ENCODE peak calls at places on chromosomes 4 and X, in four cellular contexts. O is K562, A is GM12878, Y is IMR-90. Z is an unnamed sample.

GRCh38 chr4:36037127-36037526 is 207.2 kb downstream of the ARAP2 start:
- DNase-seq in O (no peak), A (no peak), Y (no peak), Z (no peak)

GRCh38 chr4:86032476-86033022 is 327.3 kb downstream of the MAPK10 start:
- DNase-seq in O (no peak), A (no peak), Y (peak), Z (no peak)

GRCh38 chr4:102586644-102587021 is 85.5 kb downstream of the NFKB1 start:
- DNase-seq in O (no peak), A (peak), Y (no peak), Z (no peak)

GRCh38 chrX:96182366-96182765 is 502.3 kb upstream of the DIAPH2 start:
- DNase-seq in O (no peak), A (no peak), Y (peak), Z (peak)

GRCh38 chr4:144189121-144189520 is 48.6 kb upstream of the GYPA start:
- DNase-seq in O (no peak), A (no peak), Y (no peak), Z (no peak)

GRCh38 chr4:67721770-67722597 is 21.0 kb upstream of the UBA6 start:
- DNase-seq in O (no peak), A (no peak), Y (peak), Z (peak)

GRCh38 chr4:53196872-53197759 is 168.7 kb downstream of the SCFD2 start:
- DNase-seq in O (peak), A (peak), Y (peak), Z (peak)

GRCh38 chrX:15204130-15204751 is 65.6 kb downstream of the ASB9 start:
- DNase-seq in O (no peak), A (peak), Y (no peak), Z (no peak)

GRCh38 chr4:172850838-172851237 is 317.8 kb upstream of the GALNT7 start:
- DNase-seq in O (no peak), A (no peak), Y (peak), Z (peak)

GRCh38 chr4:60794372-60794771 is 405.8 kb upstream of the ADGRL3 start:
- DNase-seq in O (no peak), A (no peak), Y (no peak), Z (no peak)

DNA sequence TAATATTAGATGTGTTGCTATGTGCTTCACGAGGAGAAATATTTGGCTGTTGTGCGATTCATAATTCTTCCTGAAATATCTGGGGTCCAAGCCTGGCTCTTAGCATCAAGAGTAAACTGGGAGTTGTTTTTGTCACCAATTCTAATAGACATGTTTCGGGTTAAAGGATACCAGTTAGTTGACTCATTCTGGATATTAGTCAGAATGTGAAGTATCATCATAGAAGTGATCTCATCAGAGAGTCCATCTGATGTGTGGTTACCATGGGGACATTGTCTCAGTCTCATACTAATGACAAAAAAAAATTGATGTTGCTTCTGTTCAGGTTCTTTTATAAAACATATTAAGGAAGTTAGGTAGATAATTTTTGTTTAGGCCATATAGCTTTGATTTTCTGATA is 57.2 kb upstream of the MTMR1 start:
- DNase-seq in O (no peak), A (peak), Y (peak), Z (peak)
- TF ChIP-seq FOS in O (no peak), A (no peak), Y (peak), Z (peak)

GRCh38 chrX:120561634-120562568 is 1.1 kb upstream of the CUL4B start:
- DNase-seq in O (no peak), A (no peak), Y (no peak), Z (no peak)

GRCh38 chrX:120560842-120561633 is at the start of gene CUL4B:
- DNase-seq in O (peak), A (peak), Y (peak), Z (peak)

GRCh38 chrX:120560405-120560841 is 339 bp downstream of the CUL4B start:
- DNase-seq in O (no peak), A (no peak), Y (peak), Z (peak)

GRCh38 chrX:120564925-120565324 is 4.2 kb upstream of the CUL4B start:
- DNase-seq in O (no peak), A (no peak), Y (no peak), Z (no peak)

DNA sequence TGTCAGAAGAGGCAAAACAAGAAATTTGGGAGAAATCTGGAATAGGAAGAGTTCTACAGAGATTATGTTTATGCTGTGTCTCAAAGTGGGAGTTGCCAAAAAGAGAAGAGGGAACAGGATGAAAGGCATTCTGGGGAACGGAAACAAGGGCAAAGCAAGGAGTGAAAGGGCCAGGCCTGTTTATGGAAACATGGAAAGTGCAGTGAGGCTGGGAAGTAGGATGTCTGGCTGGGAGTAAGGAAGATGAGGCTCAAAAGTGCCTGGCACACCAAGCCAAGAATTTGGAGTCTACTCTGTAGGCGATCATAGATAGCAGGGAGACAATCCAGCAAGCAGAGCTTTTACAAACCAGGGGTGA is 1.8 kb upstream of the CUL4B start:
- DNase-seq in O (no peak), A (no peak), Y (no peak), Z (peak)
- TF ChIP-seq FOS in O (no peak), A (no peak), Y (no peak), Z (no peak)

GRCh38 chrX:134670241-134670811 is 12.1 kb upstream of the PLAC1 start:
- DNase-seq in O (no peak), A (no peak), Y (peak), Z (peak)
- TF ChIP-seq FOS in O (no peak), A (no peak), Y (no peak), Z (no peak)

GRCh38 chr4:1349359-1350168 is 2.6 kb downstream of the UVSSA start:
- DNase-seq in O (no peak), A (no peak), Y (no peak), Z (no peak)

GRCh38 chr4:1348014-1348513 is 1.1 kb downstream of the UVSSA start:
- DNase-seq in O (peak), A (no peak), Y (no peak), Z (no peak)

GRCh38 chr4:1351854-1352633 is 5.0 kb downstream of the UVSSA start:
- DNase-seq in O (peak), A (peak), Y (peak), Z (peak)

GRCh38 chr4:1348746-1349145 is 1.7 kb downstream of the UVSSA start:
- DNase-seq in O (no peak), A (no peak), Y (no peak), Z (no peak)

DNA sequence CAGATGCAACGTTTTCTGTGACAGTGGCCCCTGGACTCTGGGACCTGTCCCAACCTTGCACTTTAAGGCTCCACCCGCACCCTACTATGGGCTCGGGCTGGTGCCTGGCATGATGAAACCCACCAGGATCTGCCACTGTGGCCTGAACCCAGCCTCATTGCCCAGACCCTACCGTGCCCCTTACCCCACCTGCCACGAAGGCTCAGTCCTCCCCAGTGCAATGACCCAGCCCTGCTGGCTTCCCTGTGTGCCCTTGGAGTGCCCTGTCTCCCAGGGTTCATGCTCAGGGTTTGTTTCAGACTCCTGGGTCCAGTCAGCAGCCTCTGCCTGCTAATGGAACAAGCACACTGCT is 3.1 kb downstream of the UVSSA start:
- DNase-seq in O (no peak), A (no peak), Y (no peak), Z (no peak)
- TF ChIP-seq FOS in O (no peak), A (no peak), Y (no peak), Z (no peak)

GRCh38 chr4:89482248-89482647 is 174.6 kb upstream of the GPRIN3 start:
- DNase-seq in O (peak), A (no peak), Y (peak), Z (peak)
- TF ChIP-seq FOS in O (no peak), A (no peak), Y (no peak), Z (no peak)

Z was measured in endothelial cell of umbilical vein.